ENCODE peak calls at places on chromosomes 6 and 20, in five cellular contexts. K, S, B, A and E are unnamed samples.

GRCh38 chr6:89597988-89598387 is 40.6 kb downstream of the LYRM2 start:
- DNase-seq in K (peak; percentile 62), S (no peak), B (peak; percentile 7), A (peak; percentile 5), E (peak; percentile 23)

GRCh38 chr20:51340451-51340840 is 202.1 kb downstream of the NFATC2 start:
- DNase-seq in K (no peak), S (no peak), B (no peak), A (no peak), E (no peak)

GRCh38 chr20:30284533-30284932 is 972.9 kb upstream of the DEFB115 start:
- DNase-seq in K (no peak), S (no peak), B (no peak), A (no peak), E (no peak)

GRCh38 chr6:79894939-79895338 is 52.4 kb downstream of the ELOVL4 start:
- DNase-seq in K (peak; percentile 6), S (no peak), B (no peak), A (no peak), E (no peak)

GRCh38 chr6:122130026-122130348 is 269.5 kb upstream of the HSF2 start:
- DNase-seq in K (no peak), S (no peak), B (no peak), A (no peak), E (no peak)

GRCh38 chr6:31889331-31889972 is 8.0 kb downstream of the EHMT2 start:
- DNase-seq in K (no peak), S (no peak), B (no peak), A (no peak), E (no peak)

GRCh38 chr20:20731000-20731944 is 18.8 kb upstream of the RALGAPA2 start:
- DNase-seq in K (peak; percentile 24), S (no peak), B (no peak), A (peak; percentile 22), E (no peak)

GRCh38 chr6:2412731-2413130 is 167.3 kb upstream of the GMDS start:
- DNase-seq in K (peak; percentile 22), S (peak; percentile 90), B (no peak), A (peak; percentile 78), E (no peak)

GRCh38 chr20:47620808-47621805 is 119.4 kb downstream of the NCOA3 start:
- DNase-seq in K (peak; percentile 82), S (peak; percentile 82), B (peak; percentile 37), A (peak; percentile 80), E (peak; percentile 22)

GRCh38 chr6:145214570-145214969 is 520.8 kb downstream of the EPM2A start:
- DNase-seq in K (peak; percentile 52), S (peak; percentile 39), B (no peak), A (peak; percentile 53), E (no peak)

GRCh38 chr6:96626749-96627353 is 63.9 kb downstream of the FHL5 start:
- DNase-seq in K (peak; percentile 67), S (peak; percentile 38), B (peak; percentile 5), A (peak; percentile 36), E (peak; percentile 13)

GRCh38 chr20:62235001-62235776 is 3.1 kb upstream of the OSBPL2 start:
- DNase-seq in K (no peak), S (no peak), B (no peak), A (no peak), E (no peak)

GRCh38 chr6:88780714-88781389 is 182.6 kb downstream of the RNGTT start:
- DNase-seq in K (peak; percentile 84), S (peak; percentile 70), B (peak; percentile 45), A (peak; percentile 67), E (no peak)

GRCh38 chr20:58021481-58021880 is 207.0 kb downstream of the ANKRD60 start:
- DNase-seq in K (peak; percentile 7), S (no peak), B (no peak), A (no peak), E (no peak)

GRCh38 chr6:2529217-2529719 is 221.5 kb downstream of the MYLK4 start:
- DNase-seq in K (no peak), S (no peak), B (no peak), A (no peak), E (no peak)

GRCh38 chr20:14915356-14915755 is 577.9 kb upstream of the FLRT3 start:
- DNase-seq in K (peak; percentile 3), S (no peak), B (no peak), A (no peak), E (no peak)

GRCh38 chr20:32155017-32155965 is 45.8 kb downstream of the TM9SF4 start:
- DNase-seq in K (peak; percentile 96), S (peak; percentile 88), B (peak; percentile 38), A (peak; percentile 63), E (peak; percentile 86)

GRCh38 chr6:31202259-31203166 is 32.0 kb upstream of the POU5F1 start:
- DNase-seq in K (no peak), S (no peak), B (no peak), A (no peak), E (no peak)

GRCh38 chr20:48008850-48009535 is 223.7 kb upstream of the SULF2 start:
- DNase-seq in K (peak; percentile 79), S (peak; percentile 3), B (no peak), A (no peak), E (no peak)

GRCh38 chr20:17680128-17680835 is 1.8 kb downstream of the RRBP1 start:
- DNase-seq in K (peak; percentile 78), S (peak; percentile 71), B (peak; percentile 32), A (no peak), E (peak; percentile 42)

GRCh38 chr6:19892250-19892649 is 55.1 kb downstream of the ID4 start:
- DNase-seq in K (no peak), S (no peak), B (no peak), A (no peak), E (peak; percentile 32)

GRCh38 chr20:21702553-21703467 is 2.7 kb upstream of the PAX1 start:
- DNase-seq in K (peak; percentile 47), S (peak; percentile 3), B (peak; percentile 6), A (peak; percentile 2), E (no peak)

GRCh38 chr6:153613719-153614455 is 425.2 kb upstream of the OPRM1 start:
- DNase-seq in K (no peak), S (no peak), B (no peak), A (no peak), E (no peak)

GRCh38 chr6:108168026-108168463 is 2.2 kb downstream of the NR2E1 start:
- DNase-seq in K (no peak), S (no peak), B (no peak), A (no peak), E (no peak)
- H3K4me3 ChIP-seq in K (no peak overlapping the region), S (no peak overlapping the region), B (no peak overlapping the region), A (no peak overlapping the region), E (no peak overlapping the region)

DNA sequence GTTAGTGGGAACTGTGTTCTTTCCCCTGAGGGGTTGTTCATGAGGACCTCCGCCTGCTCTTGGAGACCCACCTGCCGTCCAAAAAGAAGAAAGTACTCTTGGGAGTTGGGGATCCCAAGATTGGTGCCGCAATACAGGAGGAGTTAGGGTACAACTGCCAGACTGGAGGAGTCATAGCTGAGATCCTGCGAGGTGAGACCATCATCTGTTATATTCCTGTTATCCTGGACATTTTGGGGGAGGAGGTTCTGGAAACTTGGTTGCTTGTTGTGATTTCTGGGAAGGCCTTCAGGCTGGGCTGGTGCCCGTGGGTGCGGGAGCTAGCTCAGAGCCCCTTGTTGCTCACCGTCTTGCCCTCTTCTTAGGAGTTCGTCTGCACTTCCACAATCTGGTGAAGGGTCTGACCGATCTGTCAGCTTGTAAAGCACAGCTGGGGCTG is 2.0 kb downstream of the NOP56 start:
- DNase-seq in K (no peak), S (no peak), B (no peak), A (no peak), E (no peak)
- H3K4me3 ChIP-seq in K (no peak overlapping the region), S (peak overlapping the region; percentile 90), B (peak overlapping the region; percentile 100), A (peak overlapping the region; percentile 98), E (peak overlapping the region; percentile 64)

GRCh38 chr6:128491041-128491642 is 29.3 kb downstream of the PTPRK start:
- DNase-seq in K (peak; percentile 58), S (no peak), B (no peak), A (peak; percentile 50), E (no peak)
- H3K4me3 ChIP-seq in K (no peak overlapping the region), S (no peak overlapping the region), B (no peak overlapping the region), A (peak overlapping the region; percentile 44), E (peak overlapping the region; percentile 49)

GRCh38 chr6:159169557-159170332 is 545 bp downstream of the FNDC1 start:
- DNase-seq in K (peak; percentile 55), S (peak; percentile 14), B (no peak), A (peak; percentile 46), E (no peak)
- H3K4me3 ChIP-seq in K (peak overlapping the region; percentile 25), S (peak overlapping the region; percentile 34), B (no peak overlapping the region), A (peak overlapping the region; percentile 31), E (peak overlapping the region; percentile 43)

GRCh38 chr6:137870744-137871247 is 3.7 kb downstream of the TNFAIP3 start:
- DNase-seq in K (no peak), S (peak; percentile 31), B (no peak), A (no peak), E (no peak)

GRCh38 chr6:137873273-137873762 is 6.3 kb downstream of the TNFAIP3 start:
- DNase-seq in K (peak; percentile 98), S (peak; percentile 92), B (peak; percentile 50), A (peak; percentile 86), E (peak; percentile 97)

GRCh38 chr6:137871299-137871698 is 4.2 kb downstream of the TNFAIP3 start:
- DNase-seq in K (no peak), S (no peak), B (no peak), A (no peak), E (no peak)

GRCh38 chr6:137870286-137870685 is 3.2 kb downstream of the TNFAIP3 start:
- DNase-seq in K (no peak), S (no peak), B (no peak), A (no peak), E (no peak)

DNA sequence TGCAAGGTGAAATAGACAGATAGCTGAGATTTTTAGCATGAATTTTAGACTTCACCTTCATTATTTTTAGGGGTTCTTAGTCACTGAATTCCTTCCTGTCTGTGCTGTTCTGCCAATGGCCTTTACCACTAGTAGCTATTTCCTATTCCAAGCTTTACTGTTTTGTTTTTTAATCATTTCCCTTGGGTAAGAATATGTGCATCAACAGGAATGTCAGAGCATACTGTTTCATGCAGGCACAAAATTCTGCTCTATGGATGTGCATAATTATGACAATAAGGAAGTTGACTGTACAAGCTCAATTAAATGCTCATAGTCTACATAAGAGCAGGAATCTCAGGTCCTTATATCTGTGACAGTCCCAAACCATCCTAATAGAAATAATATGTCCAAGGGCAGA is 5.0 kb downstream of the TNFAIP3 start:
- DNase-seq in K (no peak), S (peak; percentile 47), B (no peak), A (peak; percentile 51), E (no peak)
- H3K4me3 ChIP-seq in K (no peak overlapping the region), S (no peak overlapping the region), B (no peak overlapping the region), A (no peak overlapping the region), E (no peak overlapping the region)